ENCODE peak calls at places on chromosomes 13 and 19, in six cellular contexts. A, G, U, M, S and I are unnamed samples. For H3K36me3 and H3K4me1, the result is how much of the 10 kb centered on the place peaks cover.

GRCh38 chr19:17784201-17785008 is 10.5 kb upstream of the B3GNT3 start:
- DNase-seq in A (peak), U (peak), G (peak), M (peak), S (no peak), I (no peak)

GRCh38 chr19:45876161-45876410 is 9.9 kb downstream of the IRF2BP1 start:
- DNase-seq in M (no peak), U (no peak), S (no peak), G (no peak), A (no peak), I (no peak)

GRCh38 chr13:59542303-59542702 is 621.4 kb downstream of the DIAPH3 start:
- DNase-seq in M (no peak), U (no peak), A (peak), S (no peak), G (peak), I (no peak)

GRCh38 chr13:101649490-101650126 is 197.1 kb downstream of the ITGBL1 start:
- DNase-seq in G (peak), U (no peak), M (no peak), A (no peak), S (no peak), I (no peak)

GRCh38 chr19:30546332-30546731 is 174.1 kb downstream of the ZNF536 start:
- DNase-seq in S (no peak), U (no peak), G (no peak), M (no peak), A (no peak), I (no peak)

GRCh38 chr13:107266657-107267056 is 698.7 kb upstream of the ARGLU1 start:
- DNase-seq in G (no peak), A (no peak), S (no peak), U (no peak), M (no peak), I (no peak)

GRCh38 chr13:60351326-60351725 is 45.7 kb upstream of the TDRD3 start:
- DNase-seq in M (no peak), A (no peak), S (no peak), G (peak), U (no peak), I (no peak)

GRCh38 chr13:97369269-97369893 is 64.6 kb upstream of the RAP2A start:
- DNase-seq in S (no peak), M (no peak), A (no peak), G (peak), U (no peak), I (no peak)

GRCh38 chr19:18809149-18809978 is 18.3 kb upstream of the COMP start:
- DNase-seq in M (no peak), S (no peak), A (no peak), G (peak), U (peak), I (no peak)

GRCh38 chr19:55593096-55593772 is 6.1 kb downstream of the FIZ1 start:
- DNase-seq in A (no peak), M (no peak), G (no peak), U (no peak), S (no peak), I (no peak)

GRCh38 chr13:21670006-21670882 is 629 bp upstream of the FGF9 start:
- DNase-seq in G (peak), A (peak), M (peak), S (peak), U (peak), I (no peak)

GRCh38 chr13:65911546-65912193 is 1318.5 kb downstream of the PCDH9 start:
- DNase-seq in M (no peak), A (no peak), S (no peak), U (no peak), G (no peak), I (no peak)

GRCh38 chr13:50127017-50127725 is 111.9 kb downstream of the KCNRG start:
- DNase-seq in G (peak), A (peak), U (peak), S (peak), M (peak), I (no peak)

GRCh38 chr19:7846247-7846646 is 16.2 kb downstream of the EVI5L start:
- DNase-seq in G (no peak), M (no peak), A (no peak), S (no peak), U (no peak), I (no peak)

GRCh38 chr19:2309734-2310362 is 1.9 kb upstream of the LINGO3 start:
- DNase-seq in A (no peak), M (no peak), G (peak), U (no peak), S (peak), I (no peak)

GRCh38 chr13:97346561-97347254 is 87.3 kb upstream of the RAP2A start:
- DNase-seq in U (no peak), A (no peak), M (no peak), G (no peak), S (no peak), I (no peak)

GRCh38 chr19:18637644-18638630 is 1.1 kb downstream of the KLHL26 start:
- DNase-seq in A (no peak), M (no peak), U (no peak), S (no peak), G (no peak), I (no peak)

GRCh38 chr19:2567580-2567979 is 91.7 kb downstream of the GADD45B start:
- DNase-seq in S (peak), M (no peak), A (no peak), G (no peak), U (peak), I (no peak)

GRCh38 chr19:44806271-44806670 is 2.6 kb upstream of the BCAM start:
- DNase-seq in G (no peak), M (no peak), S (no peak), U (no peak), A (no peak), I (no peak)

GRCh38 chr13:91347996-91348905 is 764 bp downstream of the MIR17HG start:
- DNase-seq in S (peak), U (peak), A (peak), G (no peak), M (peak), I (no peak)

GRCh38 chr13:114161644-114162532 is 17.2 kb upstream of the CFAP97D2 start:
- DNase-seq in S (no peak), M (peak), A (no peak), G (peak), U (peak), I (no peak)

GRCh38 chr19:2225415-2226050 is 10.6 kb downstream of the PLEKHJ1 start:
- DNase-seq in G (no peak), S (no peak), M (no peak), U (no peak), A (no peak), I (no peak)

GRCh38 chr19:57050863-57051262 is 68.9 kb upstream of the USP29 start:
- DNase-seq in A (no peak), M (no peak), S (no peak), U (no peak), G (no peak), I (no peak)

GRCh38 chr13:96934889-96935490 is 59.3 kb downstream of the OXGR1 start:
- DNase-seq in G (no peak), M (no peak), U (no peak), S (no peak), A (no peak), I (no peak)

GRCh38 chr19:55152017-55152416 is 3.0 kb upstream of the TNNT1 start:
- DNase-seq in G (no peak), A (no peak), S (no peak), M (no peak), U (no peak), I (no peak)

DNA sequence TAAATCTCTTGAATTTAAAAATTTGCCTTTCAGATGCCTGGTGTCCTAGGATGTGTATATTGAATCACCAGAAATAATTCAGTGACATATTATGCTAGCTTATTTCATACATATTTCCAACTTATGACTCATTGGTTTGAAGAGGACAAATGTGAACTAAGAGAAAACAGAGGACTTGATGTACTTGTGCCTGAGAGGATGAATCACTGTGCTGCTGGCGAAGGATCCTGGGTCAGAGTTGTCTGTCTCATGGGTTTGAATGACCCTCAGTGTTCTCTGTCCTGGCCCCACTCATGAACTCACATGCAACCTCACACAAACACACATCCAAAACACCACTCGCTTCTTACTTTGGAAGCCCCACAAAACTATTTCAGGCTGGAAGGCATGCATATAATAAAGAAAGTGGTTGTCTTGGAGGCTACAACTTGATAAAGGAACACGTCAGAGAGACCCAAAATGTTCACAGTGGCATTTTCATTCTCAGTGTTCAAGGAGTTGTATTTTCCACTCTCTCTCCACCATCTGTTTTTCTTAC is 129.0 kb upstream of the SPRY2 start:
- DNase-seq in S (peak), A (no peak), M (no peak), U (peak), G (peak), I (peak)
- TF ChIP-seq CTCF in S (no peak), A (no peak), M (no peak), U (no peak), G (no peak), I (no peak)

GRCh38 chr13:48070942-48071341 is 24.0 kb downstream of the MED4 start:
- DNase-seq in S (no peak), U (no peak), A (no peak), M (no peak), G (no peak), I (no peak)
- H3K36me3 ChIP-seq in S (half or more), U (under half), A (half or more), M (under half), G (under half), I (half or more)

GRCh38 chr19:29275266-29275665 is 62.3 kb upstream of the UQCRFS1 start:
- DNase-seq in U (no peak), S (no peak), A (no peak), G (no peak), M (no peak), I (no peak)
- H3K4me1 ChIP-seq in U (under half), S (under half), A (under half), G (under half), M (under half), I (under half)

GRCh38 chr13:36710396-36710795 is 36.6 kb downstream of the SERTM1 start:
- DNase-seq in A (no peak), M (no peak), G (no peak), S (no peak), U (no peak), I (no peak)

GRCh38 chr13:36713842-36714241 is 40.0 kb downstream of the SERTM1 start:
- DNase-seq in S (no peak), A (no peak), U (no peak), G (no peak), M (no peak), I (no peak)

GRCh38 chr13:36712290-36712689 is 38.5 kb downstream of the SERTM1 start:
- DNase-seq in A (no peak), U (no peak), G (no peak), M (no peak), S (no peak), I (no peak)

GRCh38 chr13:36715841-36716240 is 42.0 kb downstream of the SERTM1 start:
- DNase-seq in A (no peak), M (no peak), G (no peak), U (no peak), S (no peak), I (no peak)

DNA sequence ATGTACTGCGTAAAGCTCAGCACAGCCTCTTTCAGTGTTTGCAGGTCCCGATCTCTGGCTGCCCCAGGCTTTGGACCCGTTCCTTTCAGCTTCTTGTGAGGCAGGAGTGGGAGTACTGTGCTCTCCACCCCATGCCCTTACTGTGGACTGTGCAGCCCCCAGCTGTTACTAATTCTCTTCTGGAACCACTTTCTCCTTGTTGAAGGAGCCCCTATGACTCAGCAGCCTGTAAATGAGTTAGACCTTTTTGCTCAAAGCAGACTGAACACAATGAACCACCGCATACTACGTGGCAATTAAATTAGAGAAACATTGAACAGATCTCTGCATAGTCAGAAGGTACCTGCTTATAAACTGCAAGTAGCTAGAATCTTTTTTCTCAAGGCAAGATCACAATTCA is 39.0 kb downstream of the SERTM1 start:
- DNase-seq in G (no peak), M (no peak), S (no peak), A (no peak), U (peak), I (no peak)
- TF ChIP-seq CTCF in G (no peak), M (no peak), S (no peak), A (no peak), U (no peak), I (no peak)

GRCh38 chr13:95588721-95589120 is 36.2 kb downstream of the CLDN10 start:
- DNase-seq in G (no peak), S (no peak), U (no peak), M (no peak), A (no peak), I (no peak)
- H3K36me3 ChIP-seq in G (under half), S (under half), U (under half), M (under half), A (under half), I (half or more)

DNA sequence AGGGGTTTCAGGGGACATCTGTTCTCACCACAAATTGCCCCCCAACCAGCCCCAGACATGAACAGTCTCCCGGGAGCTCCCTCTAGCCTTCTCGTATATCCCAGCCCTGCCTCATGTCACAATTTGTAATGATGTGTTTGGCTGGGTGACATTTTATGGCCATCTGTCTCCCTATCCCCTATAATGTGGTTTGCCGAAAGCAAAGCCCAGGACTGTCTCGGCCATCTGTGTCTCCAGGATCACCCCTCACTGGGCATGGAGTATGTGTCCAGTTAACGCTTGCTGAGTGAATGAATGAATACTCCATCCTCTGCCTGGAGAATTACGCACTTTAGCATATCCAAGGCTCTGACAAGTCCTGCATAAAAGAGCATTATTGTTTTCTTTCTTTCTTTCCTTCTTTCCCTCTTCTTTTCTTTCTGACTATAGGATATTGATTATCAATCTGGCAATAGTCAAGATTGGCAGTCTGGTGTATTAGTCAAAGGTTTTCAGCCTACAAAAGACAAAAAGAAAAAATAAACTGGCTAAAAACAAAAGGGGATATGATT is 15.1 kb downstream of the HPN start:
- DNase-seq in A (no peak), U (no peak), M (no peak), G (no peak), S (no peak), I (no peak)
- H3K4me1 ChIP-seq in A (under half), U (under half), M (under half), G (under half), S (under half), I (under half)

DNA sequence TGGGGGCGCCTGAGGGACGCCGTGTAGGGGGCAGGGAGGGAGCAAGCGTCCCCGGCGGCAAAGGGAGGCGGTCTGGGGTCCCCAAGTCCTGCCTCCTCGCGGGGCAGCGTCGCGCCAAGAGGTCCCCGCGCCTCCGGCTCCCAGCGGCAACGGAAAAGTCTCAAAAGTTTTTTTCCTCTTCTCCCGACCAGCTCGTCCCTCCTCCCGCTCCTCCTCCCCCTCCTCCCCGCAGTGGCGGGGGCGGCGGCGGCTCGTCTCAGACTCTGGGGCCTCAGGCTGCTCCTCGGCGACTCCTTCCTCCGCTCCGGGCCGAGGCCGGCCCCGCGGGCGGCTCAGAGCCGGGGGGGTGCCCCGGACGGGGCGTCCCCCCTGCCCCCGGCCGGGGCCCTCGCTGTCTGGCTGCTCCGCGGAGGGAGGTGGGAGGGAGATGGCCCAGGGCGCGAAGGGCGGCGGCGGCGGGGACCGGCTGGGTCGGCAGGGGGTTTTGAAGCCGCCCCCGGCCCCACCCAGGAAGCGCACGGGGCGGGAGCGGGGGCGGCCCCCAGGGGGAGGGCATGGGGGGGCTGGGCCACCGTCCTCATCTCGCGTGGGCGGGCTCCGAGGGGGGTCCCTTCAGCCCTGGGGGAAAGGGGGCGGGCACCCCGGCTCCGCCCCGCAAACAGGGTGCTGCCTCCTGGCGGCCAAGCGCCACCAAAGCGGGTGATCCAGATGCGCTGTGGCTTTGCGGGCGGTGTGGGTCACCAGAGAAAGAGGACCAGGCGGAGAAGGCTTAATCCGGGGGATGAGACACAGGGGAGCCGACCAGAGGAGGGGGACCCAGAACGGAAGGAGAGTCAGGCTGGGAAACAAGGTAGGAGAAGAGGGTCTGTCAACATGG is at the start of gene TGFB1:
- DNase-seq in G (peak), M (peak), U (peak), S (peak), A (peak), I (peak)
- TF ChIP-seq CTCF in G (peak), M (peak), U (peak), S (peak), A (peak), I (peak)

GRCh38 chr19:38721977-38722773 is 22.1 kb downstream of the CAPN12 start:
- DNase-seq in S (no peak), M (no peak), U (peak), A (peak), G (no peak), I (no peak)
- H3K36me3 ChIP-seq in S (half or more), M (under half), U (under half), A (under half), G (half or more), I (half or more)